ENCODE peak calls at places on chromosomes 3 and 15, in eight cellular contexts. H, B, W, Q, K, R, O and F are unnamed samples.

GRCh38 chr3:134652886-134653630 is 2.2 kb upstream of the KY start:
- DNase-seq in H (no peak), W (no peak), Q (no peak), B (no peak), K (no peak), O (no peak), R (no peak), F (no peak)

GRCh38 chr15:98779463-98780071 is 131.2 kb downstream of the IGF1R start:
- DNase-seq in W (peak), H (peak), Q (peak), O (peak), B (no peak), R (peak), K (peak), F (peak)

GRCh38 chr15:69074011-69074842 is 59.7 kb downstream of the NOX5 start:
- DNase-seq in W (peak), Q (peak), B (no peak), O (peak), H (no peak), K (no peak), R (no peak), F (peak)

GRCh38 chr15:65869954-65870871 is 922 bp downstream of the RAB11A start:
- DNase-seq in Q (peak), W (peak), O (peak), H (peak), R (no peak), B (no peak), K (peak), F (peak)

GRCh38 chr3:71022552-71023335 is 560.8 kb downstream of the FOXP1 start:
- DNase-seq in H (peak), R (no peak), Q (peak), K (no peak), B (no peak), W (no peak), O (peak), F (peak)

GRCh38 chr3:9525078-9525477 is 28.5 kb downstream of the LHFPL4 start:
- DNase-seq in Q (no peak), H (no peak), O (no peak), B (no peak), W (no peak), K (no peak), R (no peak), F (no peak)

GRCh38 chr3:9884555-9885165 is 4.6 kb upstream of the CIDEC start:
- DNase-seq in H (no peak), O (peak), B (no peak), R (no peak), W (peak), Q (peak), K (peak), F (peak)

GRCh38 chr3:157086053-157086761 is 73.7 kb downstream of the CCNL1 start:
- DNase-seq in Q (no peak), B (no peak), R (no peak), H (no peak), W (no peak), O (peak), K (no peak), F (no peak)

GRCh38 chr15:39279331-39279730 is 301.5 kb upstream of the THBS1 start:
- DNase-seq in H (no peak), O (peak), K (no peak), B (no peak), Q (no peak), R (no peak), W (peak), F (peak)

GRCh38 chr3:51389423-51390183 is 1.5 kb upstream of the RBM15B start:
- DNase-seq in B (no peak), K (peak), W (peak), O (peak), Q (peak), R (peak), H (peak), F (peak)

GRCh38 chr15:85404922-85405293 is 24.5 kb downstream of the AKAP13 start:
- DNase-seq in O (no peak), B (no peak), H (no peak), W (peak), R (no peak), Q (no peak), K (no peak), F (peak)

GRCh38 chr15:76386178-76386577 is 49.6 kb downstream of the ISL2 start:
- DNase-seq in H (no peak), K (no peak), W (no peak), Q (no peak), O (no peak), R (no peak), B (no peak), F (no peak)

GRCh38 chr3:151166161-151166560 is 36.9 kb downstream of the GPR171 start:
- DNase-seq in B (no peak), K (no peak), O (no peak), W (no peak), Q (peak), H (no peak), R (no peak), F (peak)

GRCh38 chr15:83108266-83109219 is 1.1 kb downstream of the TM6SF1 start:
- DNase-seq in R (no peak), W (peak), B (peak), Q (peak), K (no peak), O (no peak), H (peak), F (peak)

GRCh38 chr3:38478901-38479300 is 17.2 kb upstream of the EXOG start:
- DNase-seq in O (no peak), R (no peak), Q (no peak), H (no peak), W (no peak), B (no peak), K (no peak), F (no peak)

GRCh38 chr3:69090021-69090420 is 5.3 kb downstream of the ARL6IP5 start:
- DNase-seq in K (no peak), R (no peak), H (no peak), Q (no peak), W (peak), B (no peak), O (peak), F (peak)

GRCh38 chr3:101784850-101785613 is 6.0 kb downstream of the NXPE3 start:
- DNase-seq in K (no peak), H (no peak), R (no peak), O (no peak), Q (no peak), B (no peak), W (no peak), F (no peak)

GRCh38 chr3:14371573-14372474 is 30.6 kb upstream of the SLC6A6 start:
- DNase-seq in B (no peak), H (no peak), O (peak), Q (peak), W (peak), K (peak), R (no peak), F (peak)

GRCh38 chr15:47349179-47349578 is 368.1 kb upstream of the SEMA6D start:
- DNase-seq in O (no peak), B (no peak), R (no peak), Q (no peak), H (no peak), K (no peak), W (no peak), F (no peak)

GRCh38 chr15:99120050-99120777 is 15.3 kb downstream of the SYNM start:
- DNase-seq in H (no peak), R (no peak), Q (no peak), K (no peak), B (no peak), O (no peak), W (no peak), F (no peak)

GRCh38 chr3:87084868-87085267 is 93.9 kb upstream of the VGLL3 start:
- DNase-seq in O (no peak), W (no peak), H (no peak), B (no peak), R (no peak), Q (no peak), K (no peak), F (no peak)

GRCh38 chr3:116579843-116580242 is 129.7 kb upstream of the TUSC7 start:
- DNase-seq in W (peak), R (no peak), K (no peak), H (no peak), Q (peak), O (no peak), B (no peak), F (no peak)

GRCh38 chr3:15753056-15753710 is 44.6 kb downstream of the ANKRD28 start:
- DNase-seq in B (no peak), K (no peak), H (peak), Q (peak), R (no peak), W (no peak), O (peak), F (no peak)

GRCh38 chr3:20974389-20974788 is 776.6 kb downstream of the ZNF385D start:
- DNase-seq in K (no peak), Q (no peak), O (no peak), H (no peak), W (peak), B (no peak), R (no peak), F (no peak)

GRCh38 chr3:134769469-134769868 is 25.6 kb upstream of the EPHB1 start:
- DNase-seq in K (no peak), B (no peak), O (no peak), R (no peak), Q (no peak), H (no peak), W (no peak), F (no peak)

GRCh38 chr3:103963599-103963998 is 1403.1 kb upstream of the ALCAM start:
- DNase-seq in Q (no peak), O (no peak), K (no peak), W (no peak), B (no peak), H (no peak), R (no peak), F (no peak)

GRCh38 chr3:108461641-108462040 is 48.8 kb downstream of the MYH15 start:
- DNase-seq in H (no peak), K (no peak), R (no peak), B (no peak), Q (no peak), W (peak), O (no peak), F (peak)

GRCh38 chr3:17755836-17756235 is 13.4 kb upstream of the TBC1D5 start:
- DNase-seq in R (no peak), Q (no peak), K (no peak), W (no peak), B (no peak), H (no peak), O (no peak), F (no peak)

GRCh38 chr3:42655980-42656679 is 2.6 kb downstream of the ZBTB47 start:
- DNase-seq in W (peak), Q (no peak), B (no peak), H (no peak), O (no peak), K (peak), R (no peak), F (peak)

GRCh38 chr3:72699631-72700030 is 148.6 kb downstream of the SHQ1 start:
- DNase-seq in W (no peak), Q (no peak), K (no peak), B (no peak), O (no peak), R (no peak), H (no peak), F (no peak)